ENCODE peak calls at places on chromosomes 13 and 19, in ten cellular contexts. U, I, F, S, T, Y, L, Q, G and O are unnamed samples. For H3K9me3, the result is how much of the 10 kb centered on the place peaks cover.

GRCh38 chr13:37386276-37386675 is 212.3 kb downstream of the POSTN start:
- DNase-seq in U (no peak), I (no peak), F (no peak), S (no peak), T (no peak), Y (no peak), L (no peak), Q (no peak), G (no peak), O (no peak)

GRCh38 chr19:9808855-9809646 is 9.8 kb downstream of the FBXL12 start:
- DNase-seq in U (no peak), I (no peak), F (no peak), S (no peak), T (peak), Y (no peak), L (no peak), Q (no peak), G (no peak), O (no peak)

GRCh38 chr13:92312823-92313222 is 913.8 kb upstream of the GPC6 start:
- DNase-seq in U (no peak), I (no peak), F (no peak), S (no peak), T (no peak), Y (no peak), L (no peak), Q (no peak), G (no peak), O (no peak)

GRCh38 chr13:109941951-109942350 is 155.6 kb upstream of the IRS2 start:
- DNase-seq in U (no peak), I (no peak), F (no peak), S (no peak), T (no peak), Y (no peak), L (no peak), Q (no peak), G (no peak), O (no peak)

GRCh38 chr13:113756441-113757097 is 2.5 kb upstream of the TMEM255B start:
- DNase-seq in U (no peak), I (no peak), F (no peak), S (no peak), T (no peak), Y (peak), L (no peak), Q (no peak), G (no peak), O (no peak)

GRCh38 chr13:36945078-36945477 is 25.0 kb upstream of the SMAD9 start:
- DNase-seq in U (peak), I (no peak), F (no peak), S (no peak), T (no peak), Y (no peak), L (no peak), Q (no peak), G (no peak), O (no peak)

GRCh38 chr13:70107498-70108271 is at the start of gene ATXN8OS:
- DNase-seq in U (peak), I (no peak), F (no peak), S (no peak), T (no peak), Y (peak), L (no peak), Q (no peak), G (no peak), O (no peak)

GRCh38 chr13:113552079-113552478 is 32.5 kb upstream of the TFDP1 start:
- DNase-seq in U (no peak), I (no peak), F (no peak), S (no peak), T (no peak), Y (peak), L (no peak), Q (no peak), G (no peak), O (no peak)

GRCh38 chr13:46529509-46529908 is 23.5 kb upstream of the LRCH1 start:
- DNase-seq in U (no peak), I (no peak), F (no peak), S (no peak), T (no peak), Y (no peak), L (no peak), Q (no peak), G (no peak), O (no peak)

GRCh38 chr19:33493401-33494275 is 28.0 kb downstream of the PEPD start:
- DNase-seq in U (no peak), I (no peak), F (no peak), S (no peak), T (no peak), Y (peak), L (no peak), Q (no peak), G (no peak), O (no peak)

GRCh38 chr13:63381078-63381859 is 1965.6 kb upstream of the PCDH20 start:
- DNase-seq in U (no peak), I (no peak), F (no peak), S (no peak), T (no peak), Y (no peak), L (no peak), Q (no peak), G (no peak), O (no peak)

GRCh38 chr13:99205621-99206220 is 5.1 kb downstream of the UBAC2 start:
- DNase-seq in U (no peak), I (no peak), F (no peak), S (no peak), T (no peak), Y (no peak), L (no peak), Q (no peak), G (no peak), O (no peak)

GRCh38 chr19:40193587-40193849 is 2.3 kb downstream of the MAP3K10 start:
- DNase-seq in U (no peak), I (no peak), F (no peak), S (no peak), T (no peak), Y (no peak), L (no peak), Q (no peak), G (no peak), O (no peak)

GRCh38 chr19:2549701-2550191 is 73.8 kb downstream of the GADD45B start:
- DNase-seq in U (no peak), I (peak), F (peak), S (peak), T (no peak), Y (peak), L (peak), Q (no peak), G (no peak), O (no peak)

GRCh38 chr19:33453207-33453736 is 68.3 kb downstream of the PEPD start:
- DNase-seq in U (no peak), I (no peak), F (no peak), S (no peak), T (no peak), Y (no peak), L (no peak), Q (no peak), G (no peak), O (no peak)

GRCh38 chr19:7507884-7508283 is 8.0 kb upstream of the ZNF358 start:
- DNase-seq in U (peak), I (no peak), F (peak), S (peak), T (no peak), Y (peak), L (peak), Q (no peak), G (peak), O (no peak)

GRCh38 chr13:23044906-23045305 is 135.9 kb upstream of the SGCG start:
- DNase-seq in U (no peak), I (no peak), F (no peak), S (no peak), T (no peak), Y (no peak), L (no peak), Q (no peak), G (no peak), O (no peak)

GRCh38 chr13:50224534-50224933 is 209.3 kb downstream of the KCNRG start:
- DNase-seq in U (no peak), I (no peak), F (no peak), S (no peak), T (no peak), Y (no peak), L (no peak), Q (no peak), G (no peak), O (no peak)

GRCh38 chr19:31518216-31518615 is 169.0 kb upstream of the TSHZ3 start:
- DNase-seq in U (no peak), I (no peak), F (no peak), S (no peak), T (peak), Y (no peak), L (no peak), Q (no peak), G (no peak), O (no peak)

GRCh38 chr13:49098198-49098597 is 121.9 kb upstream of the MLNR start:
- DNase-seq in U (no peak), I (peak), F (no peak), S (peak), T (no peak), Y (no peak), L (no peak), Q (no peak), G (no peak), O (no peak)

GRCh38 chr13:45506811-45507210 is 42.1 kb downstream of the COG3 start:
- DNase-seq in U (no peak), I (no peak), F (no peak), S (no peak), T (no peak), Y (no peak), L (no peak), Q (no peak), G (no peak), O (no peak)

GRCh38 chr13:30353060-30353459 is 45.7 kb upstream of the KATNAL1 start:
- DNase-seq in U (no peak), I (no peak), F (no peak), S (no peak), T (no peak), Y (no peak), L (no peak), Q (no peak), G (no peak), O (no peak)

GRCh38 chr19:8194528-8195275 is 14.5 kb upstream of the CERS4 start:
- DNase-seq in U (no peak), I (no peak), F (no peak), S (peak), T (peak), Y (peak), L (no peak), Q (peak), G (peak), O (peak)

GRCh38 chr13:34864650-34865049 is 77.4 kb upstream of the NBEA start:
- DNase-seq in U (no peak), I (no peak), F (no peak), S (no peak), T (no peak), Y (no peak), L (no peak), Q (no peak), G (no peak), O (no peak)

GRCh38 chr19:49712397-49712859 is 21.5 kb downstream of the CPT1C start:
- DNase-seq in U (peak), I (peak), F (peak), S (no peak), T (no peak), Y (no peak), L (no peak), Q (no peak), G (no peak), O (no peak)

GRCh38 chr19:18775586-18776287 is 15.4 kb downstream of the COMP start:
- DNase-seq in U (no peak), I (no peak), F (no peak), S (no peak), T (no peak), Y (no peak), L (no peak), Q (no peak), G (no peak), O (no peak)

GRCh38 chr19:56838930-56839664 is 1.4 kb downstream of the PEG3 start:
- DNase-seq in U (no peak), I (peak), F (peak), S (peak), T (no peak), Y (peak), L (peak), Q (no peak), G (no peak), O (no peak)

GRCh38 chr19:8609210-8610040 is 1.1 kb downstream of the ADAMTS10 start:
- DNase-seq in U (peak), I (no peak), F (peak), S (peak), T (peak), Y (no peak), L (peak), Q (no peak), G (no peak), O (no peak)

GRCh38 chr19:6236310-6237291 is 43.2 kb downstream of the MLLT1 start:
- DNase-seq in U (no peak), I (peak), F (peak), S (peak), T (no peak), Y (peak), L (no peak), Q (no peak), G (no peak), O (no peak)

GRCh38 chr19:44891016-44891882 is at the start of gene TOMM40:
- DNase-seq in U (peak), I (no peak), F (peak), S (no peak), T (no peak), Y (peak), L (no peak), Q (no peak), G (peak), O (peak)

GRCh38 chr13:98468929-98469328 is 108.0 kb downstream of the STK24 start:
- DNase-seq in U (no peak), I (no peak), F (no peak), S (no peak), T (no peak), Y (no peak), L (no peak), Q (no peak), G (no peak), O (no peak)

GRCh38 chr19:54252845-54253244 is 4.2 kb downstream of the LILRB5 start:
- DNase-seq in U (no peak), I (no peak), F (no peak), S (no peak), T (no peak), Y (no peak), L (no peak), Q (no peak), G (no peak), O (no peak)

GRCh38 chr13:113951246-113951999 is 22.5 kb downstream of the C13orf46 start:
- DNase-seq in U (peak), I (peak), F (peak), S (peak), T (peak), Y (peak), L (peak), Q (peak), G (peak), O (no peak)

GRCh38 chr19:11499890-11500420 is 5.7 kb downstream of the ZNF653 start:
- DNase-seq in U (no peak), I (no peak), F (no peak), S (no peak), T (no peak), Y (no peak), L (no peak), Q (no peak), G (no peak), O (no peak)

GRCh38 chr13:44068737-44069136 is 189.0 kb downstream of the LACC1 start:
- DNase-seq in U (no peak), I (no peak), F (no peak), S (no peak), T (no peak), Y (no peak), L (no peak), Q (no peak), G (no peak), O (no peak)

GRCh38 chr13:33931397-33931987 is 113.5 kb downstream of the RFC3 start:
- DNase-seq in U (peak), I (no peak), F (no peak), S (no peak), T (no peak), Y (no peak), L (no peak), Q (no peak), G (no peak), O (no peak)

DNA sequence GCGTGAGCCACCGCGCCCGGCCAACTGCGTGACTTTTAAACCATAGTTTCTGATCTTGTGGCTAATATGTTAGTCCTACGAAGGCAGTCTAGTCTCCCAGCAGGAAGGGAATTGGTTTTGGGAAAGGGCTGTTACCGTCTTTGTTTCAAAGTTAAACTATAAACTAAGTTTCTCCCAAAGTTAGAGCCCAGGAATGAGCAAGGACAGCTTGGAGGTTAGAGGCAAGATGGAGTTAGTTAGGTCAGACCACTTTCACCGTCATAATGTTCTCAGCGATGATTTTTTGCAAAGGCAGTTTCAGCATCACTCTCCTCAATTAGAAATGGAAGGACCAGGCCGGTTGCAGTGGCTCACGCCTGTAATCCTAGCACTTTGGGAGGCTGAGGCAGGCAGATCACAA is 17.7 kb upstream of the ADGRE2 start:
- DNase-seq in U (no peak), I (no peak), F (no peak), S (no peak), T (no peak), Y (no peak), L (no peak), Q (no peak), G (no peak), O (no peak)
- H3K9me3 ChIP-seq in U (under half), I (under half), F (under half), S (under half), T (under half), Y (under half), L (under half), Q (under half), G (under half), O (under half)

DNA sequence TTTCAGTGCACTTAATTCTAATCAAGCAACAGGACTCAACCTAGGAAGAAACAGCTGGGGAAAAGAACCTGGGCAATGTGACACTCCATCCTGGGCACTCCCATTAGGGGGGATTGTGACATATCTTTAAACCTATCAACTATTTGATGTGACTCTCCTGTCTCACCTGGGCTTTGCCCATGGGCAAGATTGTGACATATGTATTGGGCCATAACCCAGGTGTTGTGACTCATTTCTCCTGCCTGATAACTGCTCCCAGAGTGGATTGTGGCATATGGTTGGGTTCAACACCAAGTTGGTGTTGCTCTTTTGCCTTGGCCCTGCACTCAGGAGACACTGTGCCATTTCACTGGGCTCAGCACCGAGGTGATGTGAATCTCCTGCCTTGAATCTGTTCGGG is 82.6 kb downstream of the ZNF723 start:
- DNase-seq in U (no peak), I (no peak), F (no peak), S (no peak), T (no peak), Y (no peak), L (no peak), Q (no peak), G (no peak), O (no peak)
- H3K9me3 ChIP-seq in U (under half), I (under half), F (under half), S (under half), T (under half), Y (under half), L (under half), Q (under half), G (under half), O (under half)

DNA sequence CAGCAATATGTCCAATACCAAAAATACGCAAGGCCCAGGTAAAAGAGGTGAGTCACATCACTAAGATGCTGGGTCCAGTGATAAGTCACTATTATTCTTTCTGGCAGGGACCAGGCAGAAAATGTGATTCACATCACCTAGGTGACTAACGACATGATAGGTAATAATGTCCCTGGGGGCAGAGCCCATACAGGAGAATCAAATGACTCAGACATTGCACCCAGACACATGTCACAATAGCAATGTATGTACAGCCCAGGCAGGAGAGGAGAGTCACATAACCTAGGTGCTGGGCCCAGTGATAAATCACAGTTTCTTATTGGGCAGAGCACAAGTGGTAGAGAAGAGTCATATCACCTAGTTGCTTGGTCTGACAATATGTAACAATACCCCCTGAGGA is 28.9 kb upstream of the ZNF729 start:
- DNase-seq in U (no peak), I (no peak), F (no peak), S (no peak), T (no peak), Y (no peak), L (no peak), Q (no peak), G (no peak), O (no peak)
- H3K9me3 ChIP-seq in U (under half), I (under half), F (under half), S (under half), T (under half), Y (under half), L (under half), Q (under half), G (under half), O (under half)

DNA sequence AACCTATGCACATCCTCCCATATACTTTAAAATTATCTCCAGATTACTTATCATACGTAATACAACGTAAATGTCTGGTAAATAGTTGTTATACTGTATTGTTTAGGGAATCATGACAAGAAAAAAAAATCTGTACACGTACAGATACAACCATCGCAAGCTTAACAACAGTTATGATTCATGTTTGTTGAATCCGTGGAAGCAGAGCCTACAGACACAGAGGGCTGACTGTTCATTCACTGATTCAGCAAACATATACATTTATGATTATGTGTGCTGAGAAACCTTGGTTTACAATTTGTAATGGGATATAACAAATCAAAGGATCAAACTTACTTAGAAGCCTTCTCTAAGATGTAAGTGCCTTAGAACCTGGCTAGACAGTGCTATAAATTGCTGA is 1.5 kb downstream of the ZNF260 start:
- DNase-seq in U (no peak), I (no peak), F (no peak), S (no peak), T (no peak), Y (no peak), L (no peak), Q (no peak), G (no peak), O (no peak)
- H3K9me3 ChIP-seq in U (under half), I (under half), F (half or more), S (under half), T (under half), Y (under half), L (under half), Q (under half), G (under half), O (under half)

DNA sequence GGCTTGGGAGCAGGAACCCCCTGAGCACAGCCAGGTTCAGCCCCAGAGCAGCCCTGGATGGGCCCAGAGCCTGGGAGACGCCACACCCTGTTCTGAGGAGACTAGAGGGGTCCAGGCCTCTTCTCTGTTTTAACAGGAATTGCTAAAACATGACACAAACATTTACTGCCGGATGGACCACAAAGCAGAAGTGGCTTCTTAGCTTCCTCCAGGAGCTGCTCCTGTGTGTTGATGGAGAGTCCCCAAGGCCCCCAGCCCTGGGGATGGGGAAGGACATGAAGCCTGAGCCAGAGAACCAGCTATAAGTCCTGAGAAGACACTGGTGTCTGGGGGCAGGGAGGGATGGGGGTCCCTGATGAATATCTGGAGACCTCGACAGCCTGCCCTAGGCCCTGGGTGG is 14.6 kb downstream of the CEACAM3 start:
- DNase-seq in U (no peak), I (no peak), F (peak), S (peak), T (no peak), Y (peak), L (peak), Q (no peak), G (no peak), O (no peak)
- H3K9me3 ChIP-seq in U (under half), I (under half), F (under half), S (under half), T (under half), Y (under half), L (under half), Q (under half), G (under half), O (under half)